ENCODE peak calls at places on chromosomes 4 and X, in four cellular contexts. K is pancreas, S is tibial nerve, M is heart right ventricle. N is an unnamed sample.
A peak's percentile ranks its signal among the peaks of the same experiment; 100 is the strongest.

GRCh38 chrX:149903889-149904748 is 23.1 kb downstream of the MAGEA8 start:
- DNase-seq in K (no peak), S (no peak), M (no peak), N (peak; percentile 33)

GRCh38 chr4:124903995-124904722 is 191.6 kb upstream of the ANKRD50 start:
- DNase-seq in K (no peak), S (no peak), M (peak; percentile 46), N (peak; percentile 66)

GRCh38 chr4:92012899-92013867 is 290.6 kb upstream of the GRID2 start:
- DNase-seq in K (no peak), S (no peak), M (no peak), N (no peak)

GRCh38 chr4:16027626-16028025 is 56.2 kb downstream of the PROM1 start:
- DNase-seq in K (no peak), S (no peak), M (no peak), N (peak; percentile 35)

GRCh38 chr4:25938251-25939186 is 24.5 kb downstream of the SMIM20 start:
- DNase-seq in K (no peak), S (peak; percentile 41), M (peak; percentile 48), N (peak; percentile 94)

GRCh38 chr4:168522829-168523228 is 26.0 kb downstream of the PALLD start:
- DNase-seq in K (no peak), S (no peak), M (no peak), N (no peak)

GRCh38 chrX:110015027-110015426 is 12.1 kb downstream of the TMEM164 start:
- DNase-seq in K (no peak), S (no peak), M (no peak), N (no peak)

GRCh38 chr4:74805601-74806000 is 11.3 kb upstream of the BTC start:
- DNase-seq in K (no peak), S (no peak), M (no peak), N (peak; percentile 71)

GRCh38 chr4:78534286-78534955 is 17.1 kb upstream of the ANXA3 start:
- DNase-seq in K (no peak), S (no peak), M (no peak), N (peak; percentile 44)

GRCh38 chrX:90012395-90012794 is 90.7 kb downstream of the TGIF2LX start:
- DNase-seq in K (no peak), S (no peak), M (no peak), N (no peak)

GRCh38 chrX:71989768-71990167 is 79.1 kb downstream of the NHSL2 start:
- DNase-seq in K (no peak), S (peak; percentile 27), M (peak; percentile 33), N (peak; percentile 87)

GRCh38 chrX:3791449-3791848 is 78.0 kb upstream of the PRKX start:
- DNase-seq in K (no peak), S (no peak), M (no peak), N (no peak)

GRCh38 chrX:63430026-63430425 is 78.9 kb upstream of the SPIN4 start:
- DNase-seq in K (no peak), S (no peak), M (no peak), N (no peak)

GRCh38 chr4:7196731-7197130 is 4.4 kb downstream of the SORCS2 start:
- DNase-seq in K (no peak), S (peak; percentile 4), M (no peak), N (no peak)

GRCh38 chr4:168917150-168917779 is 92.8 kb downstream of the CBR4 start:
- DNase-seq in K (no peak), S (no peak), M (no peak), N (peak; percentile 71)

DNA sequence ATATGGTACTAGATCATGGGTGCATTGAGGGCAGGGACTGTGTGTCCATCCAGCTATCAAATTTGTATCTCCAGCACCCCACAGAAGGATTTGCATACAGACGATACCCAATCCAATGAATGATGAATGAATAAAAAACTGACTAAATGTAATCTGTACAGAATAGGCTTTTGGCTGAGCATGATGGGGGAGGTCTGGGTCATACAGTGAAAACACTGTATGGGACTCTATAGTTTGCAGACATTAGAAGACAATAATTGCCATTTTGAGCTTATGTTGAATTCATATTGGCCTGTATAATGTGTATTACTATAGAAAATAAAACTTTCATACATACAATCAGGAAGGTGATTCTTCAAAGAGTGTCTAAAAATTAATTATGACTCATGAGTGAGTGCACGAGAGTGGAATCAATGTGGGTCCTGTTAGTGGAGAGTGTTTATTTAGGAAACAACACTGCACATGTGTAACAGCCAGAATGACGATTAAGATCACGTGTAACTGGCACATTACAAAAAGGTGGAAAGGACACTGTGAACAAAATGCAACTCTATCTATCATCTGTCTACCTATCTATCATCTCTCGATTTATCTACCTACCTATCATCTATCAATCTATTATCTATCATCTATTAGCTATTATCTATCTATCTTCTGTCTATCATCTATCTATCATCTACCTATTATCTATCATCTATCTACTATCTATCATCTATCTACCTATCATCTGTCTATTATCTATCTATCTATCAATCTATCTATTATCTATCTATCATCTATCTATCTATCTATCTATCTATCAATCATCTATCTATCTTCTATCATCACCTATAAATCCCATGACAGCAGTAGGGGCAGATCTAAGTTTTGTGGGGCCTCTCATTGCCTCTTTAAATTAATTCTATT is 201.3 kb downstream of the PTTG2 start:
- DNase-seq in K (no peak), S (no peak), M (no peak), N (peak; percentile 65)
- H3K27me3 ChIP-seq in K (no peaks in the 10 kb centered on the region), S (no peaks in the 10 kb centered on the region), M (no peaks in the 10 kb centered on the region), N (no peaks in the 10 kb centered on the region)

GRCh38 chrX:69126642-69127041 is 38.6 kb downstream of the PJA1 start:
- DNase-seq in K (peak; percentile 27), S (no peak), M (no peak), N (no peak)

GRCh38 chrX:69130448-69130847 is 34.8 kb downstream of the PJA1 start:
- DNase-seq in K (no peak), S (no peak), M (no peak), N (no peak)

GRCh38 chrX:69127466-69127865 is 37.8 kb downstream of the PJA1 start:
- DNase-seq in K (no peak), S (no peak), M (no peak), N (no peak)

GRCh38 chrX:69125094-69125493 is 40.2 kb downstream of the PJA1 start:
- DNase-seq in K (peak; percentile 18), S (no peak), M (no peak), N (no peak)

DNA sequence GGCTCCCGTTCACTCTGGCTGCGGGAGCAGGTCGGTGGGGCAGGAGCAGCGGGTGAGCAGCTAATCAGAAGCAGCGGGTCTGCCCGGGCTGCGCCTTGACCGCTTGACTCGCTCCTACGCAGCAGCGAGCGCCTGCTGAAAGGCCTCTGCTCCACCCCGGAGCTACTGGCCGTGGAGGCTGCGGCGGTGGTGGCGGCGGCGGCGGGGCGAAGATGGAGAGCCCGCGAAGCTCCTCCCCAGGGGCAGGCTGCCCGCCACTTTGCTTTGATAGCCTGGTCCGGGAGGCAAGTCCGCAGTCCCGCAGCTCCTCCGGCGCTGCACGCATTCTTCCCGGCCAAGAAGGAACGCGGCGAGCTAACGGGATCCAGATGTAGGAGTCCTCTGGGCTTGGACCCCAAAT is 36.7 kb downstream of the PJA1 start:
- DNase-seq in K (peak; percentile 56), S (no peak), M (peak; percentile 9), N (peak; percentile 58)
- H3K27me3 ChIP-seq in K (no peaks in the 10 kb centered on the region), S (no peaks in the 10 kb centered on the region), M (no peaks in the 10 kb centered on the region), N (no peaks in the 10 kb centered on the region)

GRCh38 chr4:139973015-139973414 is 181.0 kb downstream of the MAML3 start:
- DNase-seq in K (no peak), S (no peak), M (no peak), N (peak; percentile 19)

GRCh38 chr4:139969635-139970266 is 184.2 kb downstream of the MAML3 start:
- DNase-seq in K (no peak), S (no peak), M (no peak), N (no peak)

GRCh38 chr4:139973611-139974010 is 180.4 kb downstream of the MAML3 start:
- DNase-seq in K (no peak), S (no peak), M (no peak), N (no peak)

GRCh38 chr4:139972305-139972704 is 181.7 kb downstream of the MAML3 start:
- DNase-seq in K (no peak), S (no peak), M (no peak), N (no peak)

DNA sequence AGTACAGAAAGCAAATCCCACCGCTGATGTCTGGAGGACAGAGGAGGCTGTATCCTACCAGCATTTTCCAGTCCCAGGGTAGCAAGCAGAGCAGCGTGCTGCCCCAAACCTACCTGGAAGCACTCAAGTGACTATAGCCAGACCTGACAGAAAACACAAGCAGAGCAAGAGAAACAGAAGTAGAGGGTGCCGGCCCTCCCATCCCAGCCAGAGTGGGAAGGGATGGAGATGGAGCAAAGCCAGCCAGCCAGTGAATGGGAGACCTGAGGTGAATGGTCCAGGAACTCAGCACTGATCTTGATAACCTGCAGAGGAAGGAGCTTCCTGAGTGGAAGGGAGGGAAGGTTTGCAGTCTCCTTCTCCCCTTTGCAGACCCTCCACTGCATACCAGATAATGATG is 185.2 kb downstream of the MAML3 start:
- DNase-seq in K (no peak), S (no peak), M (no peak), N (no peak)
- H3K27me3 ChIP-seq in K (no peaks in the 10 kb centered on the region), S (no peaks in the 10 kb centered on the region), M (no peaks in the 10 kb centered on the region), N (no peaks in the 10 kb centered on the region)

GRCh38 chrX:11464836-11465458 is 171.7 kb downstream of the AMELX start:
- DNase-seq in K (no peak), S (no peak), M (no peak), N (no peak)
- H3K27me3 ChIP-seq in K (peaks cover 3% of the 10 kb centered on the region), S (no peaks in the 10 kb centered on the region), M (no peaks in the 10 kb centered on the region), N (no peaks in the 10 kb centered on the region)

DNA sequence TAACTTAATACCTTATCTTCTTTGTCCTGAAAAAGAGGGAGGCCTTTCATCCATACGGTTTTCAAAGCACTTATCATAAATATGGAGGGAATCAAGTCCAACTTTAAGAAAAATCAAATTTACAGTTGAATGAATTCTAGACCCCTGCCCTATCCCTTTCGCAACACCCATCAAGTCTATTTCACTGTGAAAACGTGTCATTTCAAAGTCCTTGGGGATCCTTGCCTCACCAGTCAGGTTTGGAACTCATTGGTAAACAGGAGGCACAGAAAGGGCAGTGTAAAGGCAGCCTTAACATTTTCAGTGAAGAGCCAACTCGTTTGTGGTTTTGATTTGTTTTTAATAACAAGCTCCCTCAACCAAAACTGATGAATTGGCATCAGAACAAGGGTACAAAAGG is 66.5 kb downstream of the AMOT start:
- DNase-seq in K (no peak), S (no peak), M (no peak), N (no peak)
- H3K27me3 ChIP-seq in K (no peaks in the 10 kb centered on the region), S (no peaks in the 10 kb centered on the region), M (no peaks in the 10 kb centered on the region), N (no peaks in the 10 kb centered on the region)

GRCh38 chr4:104494161-104494560 is 533 bp downstream of the CXXC4 start:
- DNase-seq in K (no peak), S (no peak), M (no peak), N (peak; percentile 5)
- H3K27me3 ChIP-seq in K (no peaks in the 10 kb centered on the region), S (no peaks in the 10 kb centered on the region), M (no peaks in the 10 kb centered on the region), N (peaks cover 44% of the 10 kb centered on the region)

DNA sequence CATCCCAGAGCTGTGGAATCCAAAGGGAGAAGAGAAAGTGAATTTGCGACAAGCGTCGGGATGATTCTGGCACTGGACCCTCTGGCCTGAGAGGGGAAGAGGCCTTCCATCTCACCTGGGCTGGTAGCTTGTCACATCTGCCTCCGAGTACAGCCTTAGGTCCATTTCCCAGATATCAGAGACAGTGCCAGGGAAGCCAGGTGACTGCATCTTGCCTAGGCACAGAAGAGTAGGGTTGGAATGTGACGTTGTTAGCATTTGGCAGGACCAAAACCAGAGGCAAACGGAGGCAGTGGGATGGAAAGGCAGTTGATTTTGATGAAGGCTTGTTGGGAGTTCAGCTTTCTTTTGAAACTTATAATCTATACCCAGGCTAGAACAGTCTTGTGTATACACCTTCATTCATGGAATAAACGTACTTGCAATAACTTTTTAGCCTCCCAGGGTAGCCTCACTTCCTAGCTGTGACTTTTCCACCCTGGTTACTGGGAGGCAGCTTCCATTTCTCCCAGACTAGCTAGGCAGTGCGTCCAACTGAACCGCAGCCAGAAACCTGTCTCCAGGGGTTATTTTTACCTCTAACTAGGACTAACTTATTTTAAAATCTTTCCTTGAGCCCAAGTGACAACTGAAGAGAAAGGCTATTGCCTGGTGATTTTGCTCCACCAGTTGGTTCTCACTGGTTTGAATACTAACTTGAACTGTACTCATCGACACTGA is 5.9 kb downstream of the SOD3 start:
- DNase-seq in K (no peak), S (no peak), M (peak; percentile 32), N (no peak)
- H3K27me3 ChIP-seq in K (no peaks in the 10 kb centered on the region), S (no peaks in the 10 kb centered on the region), M (peaks cover 16% of the 10 kb centered on the region), N (no peaks in the 10 kb centered on the region)